ENCODE peak calls at places on chromosome 15, in five cellular contexts. U is GM12892, O is lower leg skin, B is A549, X is right lobe of liver. M is an unnamed sample.

GRCh38 chr15:60392986-60393811 is 4.6 kb downstream of the ANXA2 start:
- DNase-seq in U (no peak), O (peak; percentile 86), B (peak; percentile 98), X (peak; percentile 86), M (peak; percentile 24)

GRCh38 chr15:45251888-45252287 is at the start of gene SLC28A2:
- DNase-seq in U (no peak), O (no peak), B (no peak), X (no peak), M (no peak)

GRCh38 chr15:101277943-101278564 is 769 bp upstream of the SELENOS start:
- DNase-seq in U (no peak), O (no peak), B (no peak), X (no peak), M (no peak)

GRCh38 chr15:80494311-80494710 is 90.1 kb downstream of the ARNT2 start:
- DNase-seq in U (no peak), O (no peak), B (peak; percentile 52), X (no peak), M (no peak)

GRCh38 chr15:78076231-78077052 is 1.1 kb downstream of the TBC1D2B start:
- DNase-seq in U (no peak), O (no peak), B (no peak), X (no peak), M (no peak)

GRCh38 chr15:100124936-100125626 is 216.7 kb downstream of the ADAMTS17 start:
- DNase-seq in U (no peak), O (no peak), B (no peak), X (no peak), M (no peak)

GRCh38 chr15:60374628-60375081 is 23.1 kb downstream of the ANXA2 start:
- DNase-seq in U (no peak), O (no peak), B (peak; percentile 100), X (no peak), M (no peak)

GRCh38 chr15:71437404-71437803 is 322.1 kb downstream of the THSD4 start:
- DNase-seq in U (no peak), O (no peak), B (no peak), X (no peak), M (no peak)

GRCh38 chr15:31080618-31081017 is 20.9 kb downstream of the TRPM1 start:
- DNase-seq in U (no peak), O (no peak), B (peak; percentile 54), X (peak; percentile 83), M (peak; percentile 37)

GRCh38 chr15:98824595-98824994 is 176.3 kb downstream of the IGF1R start:
- DNase-seq in U (no peak), O (no peak), B (no peak), X (no peak), M (no peak)

GRCh38 chr15:61175024-61175423 is 54.1 kb downstream of the RORA start:
- DNase-seq in U (no peak), O (no peak), B (no peak), X (no peak), M (no peak)

GRCh38 chr15:41915203-41915994 is 21.5 kb upstream of the SPTBN5 start:
- DNase-seq in U (no peak), O (no peak), B (no peak), X (no peak), M (no peak)

GRCh38 chr15:60130811-60131210 is 126.7 kb downstream of the FOXB1 start:
- DNase-seq in U (no peak), O (no peak), B (no peak), X (no peak), M (no peak)

GRCh38 chr15:42062284-42062806 is 32.0 kb downstream of the PLA2G4D start:
- DNase-seq in U (no peak), O (no peak), B (no peak), X (no peak), M (no peak)

GRCh38 chr15:69056365-69056764 is 41.9 kb downstream of the NOX5 start:
- DNase-seq in U (no peak), O (no peak), B (no peak), X (no peak), M (no peak)

GRCh38 chr15:68994149-68994548 is 20.3 kb upstream of the NOX5 start:
- DNase-seq in U (no peak), O (no peak), B (no peak), X (no peak), M (no peak)

GRCh38 chr15:41417418-41417811 is 520 bp downstream of the RTF1 start:
- DNase-seq in U (peak; percentile 39), O (peak; percentile 19), B (peak; percentile 16), X (peak; percentile 66), M (peak; percentile 84)

GRCh38 chr15:70264014-70264492 is 166.3 kb upstream of the TLE3 start:
- DNase-seq in U (no peak), O (no peak), B (no peak), X (no peak), M (no peak)

GRCh38 chr15:77544162-77544561 is 88.5 kb downstream of the LINGO1 start:
- DNase-seq in U (no peak), O (no peak), B (no peak), X (no peak), M (no peak)

GRCh38 chr15:73809728-73810501 is 56.8 kb upstream of the INSYN1 start:
- DNase-seq in U (no peak), O (no peak), B (peak; percentile 21), X (no peak), M (no peak)

GRCh38 chr15:80861776-80862175 is 82.6 kb downstream of the CEMIP start:
- DNase-seq in U (no peak), O (no peak), B (no peak), X (no peak), M (no peak)

GRCh38 chr15:51189579-51190397 is 95.1 kb upstream of the TNFAIP8L3 start:
- DNase-seq in U (no peak), O (no peak), B (no peak), X (no peak), M (no peak)

GRCh38 chr15:34188711-34189110 is 21.2 kb downstream of the KATNBL1 start:
- DNase-seq in U (no peak), O (no peak), B (no peak), X (no peak), M (no peak)

GRCh38 chr15:71201471-71201870 is 86.2 kb downstream of the THSD4 start:
- DNase-seq in U (no peak), O (no peak), B (peak; percentile 29), X (no peak), M (no peak)

GRCh38 chr15:89514596-89515406 is 18.4 kb upstream of the RHCG start:
- DNase-seq in U (no peak), O (no peak), B (peak; percentile 84), X (peak; percentile 50), M (no peak)

GRCh38 chr15:65580287-65580686 is 30.6 kb downstream of the INTS14 start:
- DNase-seq in U (no peak), O (no peak), B (peak; percentile 46), X (no peak), M (no peak)

GRCh38 chr15:28086175-28086703 is 12.9 kb downstream of the OCA2 start:
- DNase-seq in U (no peak), O (no peak), B (peak; percentile 70), X (no peak), M (peak; percentile 55)
- TF ChIP-seq POLR2A in U (no peak), O (no peak), B (no peak), X (no peak), M (no peak)

DNA sequence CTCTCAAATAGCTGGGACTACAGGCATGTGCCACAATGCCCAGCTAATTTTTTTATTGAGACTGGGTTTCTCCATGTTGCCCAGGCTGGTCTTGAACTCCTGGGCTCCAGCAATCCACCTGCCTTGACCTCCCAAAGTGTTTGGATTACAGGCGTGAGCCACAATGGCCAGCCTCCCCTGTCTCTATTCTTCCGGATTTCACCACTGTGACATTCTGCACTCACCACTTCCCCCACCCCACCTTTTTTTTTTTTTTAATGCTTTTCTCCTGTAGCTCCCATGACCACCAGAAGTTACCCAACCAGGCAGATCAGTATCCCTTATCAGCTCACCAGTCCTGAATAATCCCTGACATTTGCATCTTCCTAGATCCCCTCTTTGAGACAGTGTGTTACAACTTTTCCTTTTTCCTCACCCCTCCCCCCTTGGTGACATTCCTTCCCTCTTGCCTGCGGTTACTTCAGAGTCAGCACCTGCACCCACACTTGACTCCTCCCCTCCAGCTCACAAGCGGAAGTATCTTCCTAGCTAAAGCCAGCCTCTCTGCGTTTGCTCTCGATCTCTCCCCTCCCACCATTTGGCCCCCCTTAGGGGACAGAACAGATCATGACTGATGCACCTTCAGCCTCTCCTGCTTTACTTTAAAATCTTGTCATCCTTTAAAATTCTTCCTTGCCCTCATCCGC is 13.5 kb upstream of the ZNF592 start:
- DNase-seq in U (peak; percentile 48), O (peak; percentile 64), B (peak; percentile 93), X (no peak), M (peak; percentile 62)
- TF ChIP-seq POLR2A in U (no peak), O (no peak), B (peak; percentile 35), X (no peak), M (peak; percentile 45)

DNA sequence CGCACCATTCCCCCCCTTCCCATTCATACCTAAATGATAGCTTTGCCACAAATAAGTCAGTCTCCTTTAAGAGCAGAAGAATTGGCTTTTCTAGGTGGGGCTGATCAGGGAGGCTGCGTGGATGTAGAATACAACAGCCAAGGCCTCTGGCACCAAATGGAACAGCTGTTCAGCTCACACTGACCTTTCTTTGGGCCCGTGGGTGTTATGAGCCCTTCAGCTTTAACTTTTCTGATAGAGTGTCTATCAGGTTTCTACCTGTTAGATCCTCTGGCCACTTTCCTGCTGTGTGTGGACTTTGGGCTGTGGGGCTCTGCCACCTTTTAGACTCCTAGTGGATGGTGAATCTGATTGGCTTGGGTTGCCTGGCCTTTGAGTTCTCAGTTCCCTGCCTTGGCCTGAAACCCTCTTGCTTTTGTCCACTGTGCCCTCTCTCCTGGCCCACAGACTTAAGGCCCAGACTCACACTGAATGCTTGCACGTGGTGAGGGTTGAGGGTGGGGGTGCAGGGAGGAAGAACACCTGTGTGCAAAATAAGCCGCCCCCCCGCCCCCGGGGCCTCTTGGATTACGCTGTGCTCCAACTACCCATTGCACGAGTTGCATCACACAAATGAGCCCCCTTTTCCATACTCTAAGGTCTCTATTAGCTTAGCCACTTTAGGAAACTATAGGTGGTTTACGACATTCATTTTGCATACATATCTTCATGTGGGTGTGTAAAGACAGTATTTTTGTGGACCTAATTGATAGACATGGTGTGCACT is 1.3 kb upstream of the RFX7 start:
- DNase-seq in U (no peak), O (peak; percentile 22), B (no peak), X (peak; percentile 86), M (peak; percentile 57)
- TF ChIP-seq POLR2A in U (no peak), O (no peak), B (no peak), X (no peak), M (no peak)

DNA sequence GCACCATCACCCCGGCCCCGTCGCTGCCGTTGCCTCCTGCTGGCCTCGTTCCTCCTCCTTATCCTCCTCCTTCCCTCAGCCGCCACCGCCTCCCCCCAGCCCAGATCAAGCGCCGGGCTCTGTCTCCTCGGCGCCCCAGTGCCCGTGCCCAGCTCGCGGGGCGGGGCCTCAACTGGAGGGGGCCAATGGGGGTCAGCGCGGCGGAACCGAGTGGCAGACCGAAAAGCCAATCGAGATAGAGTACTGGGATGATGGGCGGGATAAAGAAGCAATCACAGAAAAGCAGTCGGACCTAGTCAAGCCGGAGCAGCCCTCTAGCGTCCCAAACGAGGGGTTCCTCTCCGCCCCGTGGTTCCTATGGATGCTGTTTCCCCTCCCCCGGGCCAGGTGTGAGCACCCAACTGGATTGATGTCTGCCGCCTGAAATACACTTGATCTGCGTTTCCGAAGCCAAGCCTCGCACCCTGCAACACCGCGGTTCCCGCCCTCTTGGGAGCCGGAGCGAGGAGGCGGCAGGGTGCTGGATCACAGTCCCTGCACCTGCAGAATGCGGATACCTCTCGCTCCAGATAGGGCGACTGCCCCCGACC is at the start of gene FRMD5:
- DNase-seq in U (peak; percentile 83), O (peak; percentile 78), B (peak; percentile 92), X (peak; percentile 74), M (peak; percentile 53)
- TF ChIP-seq POLR2A in U (no peak), O (no peak), B (peak; percentile 63), X (no peak), M (no peak)